ENCODE peak calls at places on chromosomes 6 and 20, in five cellular contexts. Q is A549, F is ovary, M is psoas muscle, T is heart left ventricle. I is an unnamed sample. For H3K9me3, the result is how much of the 10 kb centered on the place peaks cover.

GRCh38 chr20:41086402-41087324 is 50.7 kb upstream of the PLCG1 start:
- DNase-seq in F (no peak), M (no peak), T (no peak), Q (no peak), I (peak)

GRCh38 chr6:134363323-134364039 is 45.6 kb upstream of the SGK1 start:
- DNase-seq in M (no peak), T (no peak), F (no peak), Q (peak), I (peak)

GRCh38 chr20:48898210-48898609 is 23.3 kb upstream of the ARFGEF2 start:
- DNase-seq in Q (no peak), F (no peak), T (no peak), M (no peak), I (no peak)

GRCh38 chr20:43583982-43584432 is 6.7 kb upstream of the IFT52 start:
- DNase-seq in Q (no peak), M (no peak), F (peak), T (peak), I (peak)

GRCh38 chr6:64012351-64013060 is 376.9 kb downstream of the PHF3 start:
- DNase-seq in Q (peak), T (no peak), M (no peak), F (no peak), I (no peak)

GRCh38 chr6:149852881-149853280 is 11.3 kb downstream of the LRP11 start:
- DNase-seq in M (no peak), T (no peak), F (no peak), Q (no peak), I (no peak)

GRCh38 chr6:33925869-33926268 is 122.1 kb upstream of the MLN start:
- DNase-seq in F (no peak), T (no peak), Q (no peak), M (no peak), I (no peak)

GRCh38 chr20:14288341-14289330 is 48.8 kb downstream of the FLRT3 start:
- DNase-seq in T (no peak), Q (peak), F (no peak), M (no peak), I (no peak)

GRCh38 chr6:143952947-143953346 is 55.1 kb downstream of the PLAGL1 start:
- DNase-seq in T (no peak), Q (no peak), F (no peak), M (no peak), I (no peak)

GRCh38 chr6:142881771-142882170 is 63.2 kb downstream of the HIVEP2 start:
- DNase-seq in Q (no peak), F (no peak), M (no peak), T (no peak), I (no peak)

GRCh38 chr6:158023597-158023939 is 41.9 kb downstream of the SYNJ2 start:
- DNase-seq in Q (no peak), F (no peak), M (no peak), T (no peak), I (no peak)

GRCh38 chr6:159100789-159101182 is 56.0 kb upstream of the TAGAP start:
- DNase-seq in M (no peak), T (no peak), Q (no peak), F (no peak), I (no peak)

GRCh38 chr6:113994934-113995342 is 24.0 kb upstream of the HDAC2 start:
- DNase-seq in M (no peak), F (no peak), T (peak), Q (peak), I (peak)

GRCh38 chr6:157221049-157221816 is 102.1 kb downstream of the TMEM242 start:
- DNase-seq in Q (peak), M (peak), F (peak), T (peak), I (peak)

GRCh38 chr6:33430991-33431879 is 11.4 kb downstream of the SYNGAP1 start:
- DNase-seq in M (peak), Q (peak), T (peak), F (peak), I (peak)

GRCh38 chr20:14799671-14800070 is 462.3 kb upstream of the FLRT3 start:
- DNase-seq in M (no peak), T (no peak), Q (no peak), F (no peak), I (no peak)

GRCh38 chr6:135146160-135146920 is 34.8 kb upstream of the MYB start:
- DNase-seq in F (no peak), M (no peak), T (no peak), Q (no peak), I (no peak)

GRCh38 chr6:75842732-75843131 is 93.7 kb downstream of the MYO6 start:
- DNase-seq in T (no peak), F (no peak), M (no peak), Q (no peak), I (no peak)

GRCh38 chr6:132298344-132298949 is 102.8 kb downstream of the MOXD1 start:
- DNase-seq in M (no peak), F (no peak), T (no peak), Q (peak), I (no peak)

GRCh38 chr20:40175296-40175695 is 513.7 kb downstream of the MAFB start:
- DNase-seq in Q (no peak), M (no peak), F (no peak), T (no peak), I (no peak)

GRCh38 chr20:51456511-51457280 is 85.8 kb downstream of the NFATC2 start:
- DNase-seq in T (peak), Q (peak), F (peak), M (peak), I (peak)

GRCh38 chr6:150937126-150937906 is 71.8 kb downstream of the MTHFD1L start:
- DNase-seq in Q (no peak), M (peak), T (peak), F (no peak), I (no peak)

GRCh38 chr20:38094373-38094775 is 60.8 kb downstream of the RPRD1B start:
- DNase-seq in F (no peak), T (peak), M (peak), Q (peak), I (no peak)

GRCh38 chr20:42373049-42373448 is 754.9 kb upstream of the CHD6 start:
- DNase-seq in Q (no peak), T (no peak), F (no peak), M (no peak), I (no peak)

GRCh38 chr6:45930419-45931059 is 85.1 kb downstream of the CLIC5 start:
- DNase-seq in Q (peak), M (peak), F (peak), T (peak), I (peak)

GRCh38 chr6:71513036-71513435 is 224.4 kb downstream of the OGFRL1 start:
- DNase-seq in Q (no peak), F (no peak), M (no peak), T (no peak), I (no peak)

GRCh38 chr6:138011413-138011812 is 95.8 kb downstream of the PERP start:
- DNase-seq in F (no peak), T (no peak), Q (no peak), M (no peak), I (no peak)

GRCh38 chr20:5908981-5909380 is 41.4 kb downstream of the TRMT6 start:
- DNase-seq in Q (no peak), F (no peak), M (no peak), T (no peak), I (no peak)

GRCh38 chr6:36368421-36368820 is 19.0 kb downstream of the ETV7 start:
- DNase-seq in F (no peak), Q (no peak), T (no peak), M (no peak), I (no peak)

GRCh38 chr20:7736336-7736735 is 203.9 kb downstream of the HAO1 start:
- DNase-seq in T (no peak), F (no peak), M (no peak), Q (no peak), I (no peak)

GRCh38 chr20:47493954-47494293 is 7.8 kb upstream of the NCOA3 start:
- DNase-seq in Q (no peak), F (no peak), M (no peak), T (no peak), I (no peak)

GRCh38 chr20:25508083-25508770 is 77.1 kb downstream of the NINL start:
- DNase-seq in F (peak), T (no peak), Q (peak), M (no peak), I (peak)

DNA sequence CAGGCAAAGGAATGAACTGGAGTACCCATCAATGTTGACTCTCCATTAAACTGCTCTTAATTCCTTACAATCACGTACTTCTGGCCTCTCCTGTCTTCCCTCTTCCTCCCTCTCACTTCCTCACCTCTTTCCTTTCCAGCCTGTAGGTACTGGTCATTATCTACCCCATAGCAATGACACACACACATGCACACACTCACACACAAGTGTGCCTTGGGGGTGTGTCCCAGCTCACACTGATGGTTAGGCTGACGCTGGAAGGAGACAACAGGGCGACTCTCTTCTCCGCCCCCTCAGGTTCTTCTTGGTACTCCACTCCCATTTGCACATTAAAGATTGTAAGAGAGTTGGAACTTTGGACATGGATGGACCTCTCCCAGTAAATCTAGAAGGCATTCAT is 14.0 kb upstream of the SERPINB9 start:
- DNase-seq in F (no peak), T (no peak), M (no peak), Q (peak), I (no peak)
- TF ChIP-seq CTCF in F (no peak), T (no peak), M (no peak), Q (no peak), I (no peak)

GRCh38 chr6:170211404-170212025 is 79.4 kb downstream of the DLL1 start:
- DNase-seq in Q (no peak), M (no peak), T (peak), F (no peak), I (peak)
- H3K9me3 ChIP-seq in Q (under half), M (under half), T (under half), F (under half), I (under half)

DNA sequence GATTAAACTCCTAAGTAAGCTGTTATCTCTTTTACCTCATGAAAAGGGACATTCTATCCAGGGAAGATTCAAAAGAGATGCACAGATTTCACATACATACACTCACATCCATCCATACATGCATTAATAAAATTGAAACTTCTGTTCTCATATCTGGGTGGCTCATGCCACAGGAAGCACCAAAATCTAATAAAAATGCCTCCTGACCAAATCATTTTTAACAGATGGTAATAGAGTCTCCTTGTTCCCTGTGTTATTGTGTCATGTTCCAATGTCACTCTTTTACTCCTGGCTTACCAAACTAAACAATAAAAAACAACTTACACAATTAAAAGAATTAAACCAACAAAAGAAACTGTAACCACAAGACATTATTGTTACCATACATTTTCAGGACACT is 742.1 kb upstream of the MANEA start:
- DNase-seq in Q (no peak), M (no peak), F (no peak), T (no peak), I (no peak)
- TF ChIP-seq CTCF in Q (no peak), M (no peak), F (no peak), T (no peak), I (no peak)

DNA sequence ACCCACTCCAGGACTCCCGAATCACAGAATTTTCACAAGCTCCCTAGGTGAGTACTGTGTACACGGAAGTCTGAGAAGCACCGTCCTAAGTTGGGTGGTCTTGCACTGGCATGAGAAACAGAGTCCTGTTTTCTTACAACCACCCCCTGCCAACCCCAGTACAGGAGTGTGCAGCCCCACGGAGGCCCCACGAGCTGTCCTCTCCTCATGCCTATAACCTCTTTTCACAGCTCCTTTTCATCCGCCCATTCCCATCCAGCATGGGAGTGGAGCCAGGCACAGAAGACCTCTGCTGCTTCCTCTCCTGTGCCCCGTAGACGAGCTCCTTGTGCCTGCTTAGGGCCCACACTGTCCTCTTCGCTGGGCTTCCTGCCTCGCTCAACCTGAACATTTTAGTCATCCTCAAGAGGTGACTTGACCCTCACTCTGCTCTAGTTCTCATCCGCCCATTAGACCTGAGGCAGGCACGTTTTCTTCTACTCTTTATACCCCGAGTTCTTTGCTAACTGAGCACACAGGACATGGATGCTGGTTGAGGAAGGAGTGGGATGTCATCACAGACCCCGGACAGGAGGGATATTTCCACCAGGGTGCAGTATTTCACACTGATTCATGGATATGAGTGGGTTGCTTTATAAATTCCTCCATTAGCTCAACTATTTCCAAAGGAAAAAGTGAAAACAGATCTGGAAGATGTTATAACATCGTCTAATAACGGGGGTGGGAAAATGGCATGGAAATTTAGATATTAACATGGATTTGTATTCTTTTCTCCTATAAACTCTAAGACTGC is 160.5 kb downstream of the TTLL2 start:
- DNase-seq in M (no peak), Q (peak), F (peak), T (no peak), I (no peak)
- H3K9me3 ChIP-seq in M (under half), Q (under half), F (under half), T (under half), I (under half)

GRCh38 chr6:53290547-53291510 is 57.9 kb downstream of the ELOVL5 start:
- DNase-seq in F (no peak), T (no peak), Q (no peak), M (no peak), I (no peak)
- TF ChIP-seq CTCF in F (no peak), T (peak), Q (no peak), M (no peak), I (no peak)

GRCh38 chr6:126055449-126055848 is 69.1 kb downstream of the TRMT11 start:
- DNase-seq in M (no peak), F (no peak), Q (no peak), T (no peak), I (no peak)

GRCh38 chr6:126054258-126054702 is 67.9 kb downstream of the TRMT11 start:
- DNase-seq in T (no peak), Q (no peak), F (no peak), M (no peak), I (no peak)

GRCh38 chr6:126056355-126057004 is 70.1 kb downstream of the TRMT11 start:
- DNase-seq in Q (no peak), M (no peak), T (no peak), F (no peak), I (no peak)

GRCh38 chr6:126052485-126052884 is 66.1 kb downstream of the TRMT11 start:
- DNase-seq in Q (no peak), T (no peak), F (no peak), M (no peak), I (no peak)

DNA sequence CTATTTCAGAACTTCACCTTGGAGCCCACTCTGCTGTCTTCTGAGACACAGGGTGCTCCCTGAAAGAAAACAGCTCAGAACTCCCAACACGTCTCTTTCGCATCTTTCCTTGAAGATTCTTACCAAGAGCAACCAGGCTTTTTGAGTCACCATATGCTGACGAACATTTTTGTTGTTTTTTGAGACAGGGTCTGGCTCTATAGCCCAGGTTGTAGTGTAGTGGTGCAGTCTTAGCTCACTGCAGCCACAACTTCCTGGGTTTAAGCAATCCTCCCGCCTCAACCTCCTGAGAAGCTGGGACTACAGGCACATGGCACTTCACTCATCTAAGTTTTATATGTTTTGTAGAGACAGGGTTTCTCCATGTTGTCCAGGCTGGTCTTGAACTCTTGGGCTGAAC is 68.5 kb downstream of the TRMT11 start:
- DNase-seq in T (no peak), Q (no peak), F (no peak), M (no peak), I (no peak)
- H3K9me3 ChIP-seq in T (under half), Q (under half), F (under half), M (under half), I (under half)

GRCh38 chr6:77458421-77458820 is 4.9 kb downstream of the HTR1B start:
- DNase-seq in Q (no peak), T (no peak), F (no peak), M (no peak), I (no peak)

GRCh38 chr6:77456531-77457248 is 6.6 kb downstream of the HTR1B start:
- DNase-seq in T (no peak), Q (no peak), M (no peak), F (no peak), I (peak)

GRCh38 chr6:77454386-77454785 is 8.9 kb downstream of the HTR1B start:
- DNase-seq in M (no peak), F (no peak), T (no peak), Q (no peak), I (no peak)

GRCh38 chr6:77455271-77455670 is 8.0 kb downstream of the HTR1B start:
- DNase-seq in T (no peak), F (no peak), Q (no peak), M (no peak), I (no peak)

GRCh38 chr6:77457720-77458349 is 5.5 kb downstream of the HTR1B start:
- DNase-seq in M (peak), F (peak), T (peak), Q (peak), I (peak)
- TF ChIP-seq CTCF in M (peak), F (peak), T (peak), Q (peak), I (peak)